ENCODE peak calls at places on chromosomes 11 and 22, in five cellular contexts. One of them, this sample, is unnamed.

GRCh38 chr11:472272-472671 is 22.2 kb downstream of the PTDSS2 start:
- DNase-seq in HepG2: no peak
- DNase-seq in sciatic nerve: no peak
- DNase-seq in stimulated activated CD8-positive, alpha-beta memory T cell treated with anti-CD3 and anti-CD28 coated beads, Interleukin-15, amount 100 ng/mL, for 4 hours: no peak
- DNase-seq in substantia nigra: no peak
- DNase-seq in this sample: no peak

GRCh38 chr11:86484164-86484794 is 109.6 kb downstream of the CCDC81 start:
- DNase-seq in HepG2: peak
- DNase-seq in sciatic nerve: peak
- DNase-seq in stimulated activated CD8-positive, alpha-beta memory T cell treated with anti-CD3 and anti-CD28 coated beads, Interleukin-15, amount 100 ng/mL, for 4 hours: no peak
- DNase-seq in substantia nigra: no peak
- DNase-seq in this sample: no peak

GRCh38 chr11:71449596-71449995 is 1.4 kb upstream of the DHCR7 start:
- DNase-seq in HepG2: no peak
- DNase-seq in sciatic nerve: peak
- DNase-seq in stimulated activated CD8-positive, alpha-beta memory T cell treated with anti-CD3 and anti-CD28 coated beads, Interleukin-15, amount 100 ng/mL, for 4 hours: no peak
- DNase-seq in substantia nigra: no peak
- DNase-seq in this sample: no peak

GRCh38 chr22:30347255-30347892 is 9.3 kb downstream of the SF3A1 start:
- DNase-seq in HepG2: no peak
- DNase-seq in sciatic nerve: no peak
- DNase-seq in stimulated activated CD8-positive, alpha-beta memory T cell treated with anti-CD3 and anti-CD28 coated beads, Interleukin-15, amount 100 ng/mL, for 4 hours: no peak
- DNase-seq in substantia nigra: no peak
- DNase-seq in this sample: no peak

GRCh38 chr11:45643585-45643984 is 21.8 kb downstream of the CHST1 start:
- DNase-seq in HepG2: no peak
- DNase-seq in sciatic nerve: no peak
- DNase-seq in stimulated activated CD8-positive, alpha-beta memory T cell treated with anti-CD3 and anti-CD28 coated beads, Interleukin-15, amount 100 ng/mL, for 4 hours: no peak
- DNase-seq in substantia nigra: no peak
- DNase-seq in this sample: no peak

GRCh38 chr11:19718976-19719375 is 6.3 kb downstream of the NAV2 start:
- DNase-seq in HepG2: no peak
- DNase-seq in sciatic nerve: no peak
- DNase-seq in stimulated activated CD8-positive, alpha-beta memory T cell treated with anti-CD3 and anti-CD28 coated beads, Interleukin-15, amount 100 ng/mL, for 4 hours: no peak
- DNase-seq in substantia nigra: no peak
- DNase-seq in this sample: no peak

GRCh38 chr22:43287441-43287840 is 55.7 kb downstream of the SCUBE1 start:
- DNase-seq in HepG2: no peak
- DNase-seq in sciatic nerve: no peak
- DNase-seq in stimulated activated CD8-positive, alpha-beta memory T cell treated with anti-CD3 and anti-CD28 coated beads, Interleukin-15, amount 100 ng/mL, for 4 hours: no peak
- DNase-seq in substantia nigra: no peak
- DNase-seq in this sample: no peak

GRCh38 chr11:81026008-81026407 is 1585.2 kb upstream of the TENM4 start:
- DNase-seq in HepG2: no peak
- DNase-seq in sciatic nerve: no peak
- DNase-seq in stimulated activated CD8-positive, alpha-beta memory T cell treated with anti-CD3 and anti-CD28 coated beads, Interleukin-15, amount 100 ng/mL, for 4 hours: no peak
- DNase-seq in substantia nigra: no peak
- DNase-seq in this sample: no peak

GRCh38 chr22:46446799-46447198 is 90.6 kb downstream of the CELSR1 start:
- DNase-seq in HepG2: no peak
- DNase-seq in sciatic nerve: no peak
- DNase-seq in stimulated activated CD8-positive, alpha-beta memory T cell treated with anti-CD3 and anti-CD28 coated beads, Interleukin-15, amount 100 ng/mL, for 4 hours: no peak
- DNase-seq in substantia nigra: no peak
- DNase-seq in this sample: no peak

GRCh38 chr11:1388763-1389102 is 1.0 kb upstream of the BRSK2 start:
- DNase-seq in HepG2: no peak
- DNase-seq in sciatic nerve: no peak
- DNase-seq in stimulated activated CD8-positive, alpha-beta memory T cell treated with anti-CD3 and anti-CD28 coated beads, Interleukin-15, amount 100 ng/mL, for 4 hours: no peak
- DNase-seq in substantia nigra: no peak
- DNase-seq in this sample: no peak

GRCh38 chr11:8531982-8532381 is 62.0 kb downstream of the STK33 start:
- DNase-seq in HepG2: no peak
- DNase-seq in sciatic nerve: no peak
- DNase-seq in stimulated activated CD8-positive, alpha-beta memory T cell treated with anti-CD3 and anti-CD28 coated beads, Interleukin-15, amount 100 ng/mL, for 4 hours: no peak
- DNase-seq in substantia nigra: no peak
- DNase-seq in this sample: no peak

GRCh38 chr11:1230456-1231395 is 7.9 kb downstream of the MUC5B start:
- DNase-seq in HepG2: no peak
- DNase-seq in sciatic nerve: peak
- DNase-seq in stimulated activated CD8-positive, alpha-beta memory T cell treated with anti-CD3 and anti-CD28 coated beads, Interleukin-15, amount 100 ng/mL, for 4 hours: no peak
- DNase-seq in substantia nigra: no peak
- DNase-seq in this sample: no peak

GRCh38 chr22:19816372-19817119 is 38.1 kb downstream of the GNB1L start:
- DNase-seq in HepG2: no peak
- DNase-seq in sciatic nerve: no peak
- DNase-seq in stimulated activated CD8-positive, alpha-beta memory T cell treated with anti-CD3 and anti-CD28 coated beads, Interleukin-15, amount 100 ng/mL, for 4 hours: no peak
- DNase-seq in substantia nigra: no peak
- DNase-seq in this sample: peak

GRCh38 chr11:88335284-88335683 is 2.3 kb downstream of the CTSC start:
- DNase-seq in HepG2: peak
- DNase-seq in sciatic nerve: no peak
- DNase-seq in stimulated activated CD8-positive, alpha-beta memory T cell treated with anti-CD3 and anti-CD28 coated beads, Interleukin-15, amount 100 ng/mL, for 4 hours: no peak
- DNase-seq in substantia nigra: no peak
- DNase-seq in this sample: no peak

GRCh38 chr22:37267661-37268413 is 14.5 kb upstream of the CYTH4 start:
- DNase-seq in HepG2: no peak
- DNase-seq in sciatic nerve: no peak
- DNase-seq in stimulated activated CD8-positive, alpha-beta memory T cell treated with anti-CD3 and anti-CD28 coated beads, Interleukin-15, amount 100 ng/mL, for 4 hours: no peak
- DNase-seq in substantia nigra: no peak
- DNase-seq in this sample: no peak

GRCh38 chr11:2675540-2675939 is 24.3 kb downstream of the KCNQ1OT1 start:
- DNase-seq in HepG2: no peak
- DNase-seq in sciatic nerve: peak
- DNase-seq in stimulated activated CD8-positive, alpha-beta memory T cell treated with anti-CD3 and anti-CD28 coated beads, Interleukin-15, amount 100 ng/mL, for 4 hours: no peak
- DNase-seq in substantia nigra: peak
- DNase-seq in this sample: no peak

GRCh38 chr11:11706022-11706421 is 84.2 kb upstream of the GALNT18 start:
- DNase-seq in HepG2: no peak
- DNase-seq in sciatic nerve: no peak
- DNase-seq in stimulated activated CD8-positive, alpha-beta memory T cell treated with anti-CD3 and anti-CD28 coated beads, Interleukin-15, amount 100 ng/mL, for 4 hours: no peak
- DNase-seq in substantia nigra: no peak
- DNase-seq in this sample: no peak

GRCh38 chr11:75557649-75558494 is 4.2 kb upstream of the SERPINH1 start:
- DNase-seq in HepG2: no peak
- DNase-seq in sciatic nerve: peak
- DNase-seq in stimulated activated CD8-positive, alpha-beta memory T cell treated with anti-CD3 and anti-CD28 coated beads, Interleukin-15, amount 100 ng/mL, for 4 hours: no peak
- DNase-seq in substantia nigra: no peak
- DNase-seq in this sample: no peak

GRCh38 chr11:46294365-46295309 is 17.2 kb downstream of the CREB3L1 start:
- DNase-seq in HepG2: no peak
- DNase-seq in sciatic nerve: no peak
- DNase-seq in stimulated activated CD8-positive, alpha-beta memory T cell treated with anti-CD3 and anti-CD28 coated beads, Interleukin-15, amount 100 ng/mL, for 4 hours: no peak
- DNase-seq in substantia nigra: no peak
- DNase-seq in this sample: no peak

GRCh38 chr22:42296381-42296853 is 26.0 kb upstream of the TCF20 start:
- DNase-seq in HepG2: no peak
- DNase-seq in sciatic nerve: peak
- DNase-seq in stimulated activated CD8-positive, alpha-beta memory T cell treated with anti-CD3 and anti-CD28 coated beads, Interleukin-15, amount 100 ng/mL, for 4 hours: no peak
- DNase-seq in substantia nigra: peak
- DNase-seq in this sample: no peak

GRCh38 chr11:2096001-2096918 is 42.9 kb downstream of the IGF2 start:
- DNase-seq in HepG2: no peak
- DNase-seq in sciatic nerve: peak
- DNase-seq in stimulated activated CD8-positive, alpha-beta memory T cell treated with anti-CD3 and anti-CD28 coated beads, Interleukin-15, amount 100 ng/mL, for 4 hours: no peak
- DNase-seq in substantia nigra: no peak
- DNase-seq in this sample: peak

GRCh38 chr22:18954333-18954732 is 18.2 kb upstream of the PRODH start:
- DNase-seq in HepG2: peak
- DNase-seq in sciatic nerve: peak
- DNase-seq in stimulated activated CD8-positive, alpha-beta memory T cell treated with anti-CD3 and anti-CD28 coated beads, Interleukin-15, amount 100 ng/mL, for 4 hours: no peak
- DNase-seq in substantia nigra: peak
- DNase-seq in this sample: peak

GRCh38 chr11:78441956-78442355 is 24.3 kb upstream of the GAB2 start:
- DNase-seq in HepG2: no peak
- DNase-seq in sciatic nerve: no peak
- DNase-seq in stimulated activated CD8-positive, alpha-beta memory T cell treated with anti-CD3 and anti-CD28 coated beads, Interleukin-15, amount 100 ng/mL, for 4 hours: no peak
- DNase-seq in substantia nigra: no peak
- DNase-seq in this sample: no peak

GRCh38 chr11:43580735-43581369 is 99.7 kb upstream of the HSD17B12 start:
- DNase-seq in HepG2: no peak
- DNase-seq in sciatic nerve: no peak
- DNase-seq in stimulated activated CD8-positive, alpha-beta memory T cell treated with anti-CD3 and anti-CD28 coated beads, Interleukin-15, amount 100 ng/mL, for 4 hours: no peak
- DNase-seq in substantia nigra: no peak
- DNase-seq in this sample: no peak

GRCh38 chr22:19062909-19063308 is 59.3 kb downstream of the DGCR2 start:
- DNase-seq in HepG2: no peak
- DNase-seq in sciatic nerve: no peak
- DNase-seq in stimulated activated CD8-positive, alpha-beta memory T cell treated with anti-CD3 and anti-CD28 coated beads, Interleukin-15, amount 100 ng/mL, for 4 hours: no peak
- DNase-seq in substantia nigra: no peak
- DNase-seq in this sample: peak

GRCh38 chr11:60165538-60165937 is 17.3 kb downstream of the MS4A6A start:
- DNase-seq in HepG2: no peak
- DNase-seq in sciatic nerve: no peak
- DNase-seq in stimulated activated CD8-positive, alpha-beta memory T cell treated with anti-CD3 and anti-CD28 coated beads, Interleukin-15, amount 100 ng/mL, for 4 hours: no peak
- DNase-seq in substantia nigra: no peak
- DNase-seq in this sample: no peak

GRCh38 chr11:65786786-65787636 is at the start of gene OVOL1:
- DNase-seq in HepG2: no peak
- DNase-seq in sciatic nerve: no peak
- DNase-seq in stimulated activated CD8-positive, alpha-beta memory T cell treated with anti-CD3 and anti-CD28 coated beads, Interleukin-15, amount 100 ng/mL, for 4 hours: no peak
- DNase-seq in substantia nigra: no peak
- DNase-seq in this sample: no peak

GRCh38 chr11:111177037-111177988 is 68.2 kb upstream of the POU2AF2 start:
- DNase-seq in HepG2: no peak
- DNase-seq in sciatic nerve: no peak
- DNase-seq in stimulated activated CD8-positive, alpha-beta memory T cell treated with anti-CD3 and anti-CD28 coated beads, Interleukin-15, amount 100 ng/mL, for 4 hours: no peak
- DNase-seq in substantia nigra: no peak
- DNase-seq in this sample: no peak

GRCh38 chr11:21567628-21568290 is 625.1 kb upstream of the ANO5 start:
- DNase-seq in HepG2: no peak
- DNase-seq in sciatic nerve: no peak
- DNase-seq in stimulated activated CD8-positive, alpha-beta memory T cell treated with anti-CD3 and anti-CD28 coated beads, Interleukin-15, amount 100 ng/mL, for 4 hours: no peak
- DNase-seq in substantia nigra: no peak
- DNase-seq in this sample: no peak

GRCh38 chr11:47797633-47798032 is 30.5 kb upstream of the FNBP4 start:
- DNase-seq in HepG2: no peak
- DNase-seq in sciatic nerve: no peak
- DNase-seq in stimulated activated CD8-positive, alpha-beta memory T cell treated with anti-CD3 and anti-CD28 coated beads, Interleukin-15, amount 100 ng/mL, for 4 hours: no peak
- DNase-seq in substantia nigra: no peak
- DNase-seq in this sample: no peak

GRCh38 chr11:47533690-47534135 is 19.2 kb downstream of the CELF1 start:
- DNase-seq in HepG2: no peak
- DNase-seq in sciatic nerve: no peak
- DNase-seq in stimulated activated CD8-positive, alpha-beta memory T cell treated with anti-CD3 and anti-CD28 coated beads, Interleukin-15, amount 100 ng/mL, for 4 hours: no peak
- DNase-seq in substantia nigra: no peak
- DNase-seq in this sample: no peak

GRCh38 chr22:22709719-22710445 is 65.5 kb downstream of the GGTLC2 start:
- DNase-seq in HepG2: no peak
- DNase-seq in sciatic nerve: no peak
- DNase-seq in stimulated activated CD8-positive, alpha-beta memory T cell treated with anti-CD3 and anti-CD28 coated beads, Interleukin-15, amount 100 ng/mL, for 4 hours: no peak
- DNase-seq in substantia nigra: no peak
- DNase-seq in this sample: peak